ENCODE peak calls at places on chromosome 16, in five cellular contexts. One of them, this sample, is unnamed.

GRCh38 chr16:30009085-30009862 is 1.6 kb downstream of the DOC2A start:
- DNase-seq in mammary epithelial cell: no peak
- DNase-seq in upper lobe of right lung: no peak
- DNase-seq in lower lobe of right lung: no peak
- DNase-seq in CD8-positive, alpha-beta T cell: no peak
- DNase-seq in this sample: no peak

GRCh38 chr16:75195811-75196790 is 10.9 kb downstream of the CTRB2 start:
- DNase-seq in mammary epithelial cell: no peak
- DNase-seq in CD8-positive, alpha-beta T cell: no peak
- DNase-seq in upper lobe of right lung: peak; percentile 51
- DNase-seq in lower lobe of right lung: peak; percentile 38
- DNase-seq in this sample: peak; percentile 64

GRCh38 chr16:27911486-27911885 is 152.0 kb downstream of the GSG1L start:
- DNase-seq in mammary epithelial cell: no peak
- DNase-seq in CD8-positive, alpha-beta T cell: no peak
- DNase-seq in upper lobe of right lung: no peak
- DNase-seq in lower lobe of right lung: no peak
- DNase-seq in this sample: no peak

GRCh38 chr16:17519041-17519440 is 48.3 kb upstream of the XYLT1 start:
- DNase-seq in mammary epithelial cell: no peak
- DNase-seq in upper lobe of right lung: no peak
- DNase-seq in lower lobe of right lung: no peak
- DNase-seq in CD8-positive, alpha-beta T cell: no peak
- DNase-seq in this sample: no peak

GRCh38 chr16:29126057-29126494 is 141.2 kb downstream of the LAT start:
- DNase-seq in CD8-positive, alpha-beta T cell: peak; percentile 21
- DNase-seq in upper lobe of right lung: peak; percentile 67
- DNase-seq in lower lobe of right lung: no peak
- DNase-seq in mammary epithelial cell: no peak
- DNase-seq in this sample: no peak

GRCh38 chr16:56222482-56222997 is 31.3 kb downstream of the GNAO1 start:
- DNase-seq in CD8-positive, alpha-beta T cell: no peak
- DNase-seq in mammary epithelial cell: no peak
- DNase-seq in upper lobe of right lung: no peak
- DNase-seq in lower lobe of right lung: no peak
- DNase-seq in this sample: no peak

GRCh38 chr16:75559002-75559401 is 3.0 kb upstream of the TMEM231 start:
- DNase-seq in mammary epithelial cell: no peak
- DNase-seq in upper lobe of right lung: no peak
- DNase-seq in lower lobe of right lung: no peak
- DNase-seq in CD8-positive, alpha-beta T cell: no peak
- DNase-seq in this sample: no peak

GRCh38 chr16:66604376-66605176 is at the start of gene CMTM3:
- DNase-seq in mammary epithelial cell: peak; percentile 34
- DNase-seq in upper lobe of right lung: peak; percentile 87
- DNase-seq in lower lobe of right lung: peak; percentile 79
- DNase-seq in CD8-positive, alpha-beta T cell: peak; percentile 56
- DNase-seq in this sample: peak; percentile 77

GRCh38 chr16:56289412-56289811 is 98.1 kb downstream of the GNAO1 start:
- DNase-seq in CD8-positive, alpha-beta T cell: no peak
- DNase-seq in lower lobe of right lung: no peak
- DNase-seq in upper lobe of right lung: peak; percentile 26
- DNase-seq in mammary epithelial cell: no peak
- DNase-seq in this sample: no peak

GRCh38 chr16:79677799-79678525 is 77.4 kb upstream of the MAF start:
- DNase-seq in mammary epithelial cell: peak; percentile 66
- DNase-seq in upper lobe of right lung: no peak
- DNase-seq in lower lobe of right lung: no peak
- DNase-seq in CD8-positive, alpha-beta T cell: no peak
- DNase-seq in this sample: no peak

GRCh38 chr16:49695782-49696413 is 160.0 kb downstream of the ZNF423 start:
- DNase-seq in mammary epithelial cell: no peak
- DNase-seq in lower lobe of right lung: no peak
- DNase-seq in upper lobe of right lung: no peak
- DNase-seq in CD8-positive, alpha-beta T cell: no peak
- DNase-seq in this sample: no peak

GRCh38 chr16:53515259-53515658 is 12.2 kb upstream of the AKTIP start:
- DNase-seq in CD8-positive, alpha-beta T cell: no peak
- DNase-seq in upper lobe of right lung: no peak
- DNase-seq in mammary epithelial cell: no peak
- DNase-seq in lower lobe of right lung: no peak
- DNase-seq in this sample: no peak

GRCh38 chr16:77430360-77430759 is 4.5 kb downstream of the ADAMTS18 start:
- DNase-seq in lower lobe of right lung: no peak
- DNase-seq in CD8-positive, alpha-beta T cell: no peak
- DNase-seq in mammary epithelial cell: no peak
- DNase-seq in upper lobe of right lung: no peak
- DNase-seq in this sample: no peak

GRCh38 chr16:75029854-75030253 is 31.0 kb downstream of the ZNRF1 start:
- DNase-seq in CD8-positive, alpha-beta T cell: no peak
- DNase-seq in lower lobe of right lung: no peak
- DNase-seq in mammary epithelial cell: peak; percentile 46
- DNase-seq in upper lobe of right lung: no peak
- DNase-seq in this sample: no peak

GRCh38 chr16:71572497-71573116 is 4.3 kb downstream of the TAT start:
- DNase-seq in lower lobe of right lung: no peak
- DNase-seq in upper lobe of right lung: no peak
- DNase-seq in CD8-positive, alpha-beta T cell: no peak
- DNase-seq in mammary epithelial cell: no peak
- DNase-seq in this sample: no peak

GRCh38 chr16:57260294-57260929 is 15.4 kb downstream of the ARL2BP start:
- DNase-seq in mammary epithelial cell: peak; percentile 84
- DNase-seq in upper lobe of right lung: peak; percentile 53
- DNase-seq in CD8-positive, alpha-beta T cell: peak; percentile 16
- DNase-seq in lower lobe of right lung: peak; percentile 41
- DNase-seq in this sample: no peak

GRCh38 chr16:73268311-73268997 is 220.5 kb upstream of the ZFHX3 start:
- DNase-seq in mammary epithelial cell: no peak
- DNase-seq in upper lobe of right lung: no peak
- DNase-seq in CD8-positive, alpha-beta T cell: no peak
- DNase-seq in lower lobe of right lung: no peak
- DNase-seq in this sample: no peak

GRCh38 chr16:24652209-24652712 is 77.2 kb upstream of the TNRC6A start:
- DNase-seq in mammary epithelial cell: no peak
- DNase-seq in upper lobe of right lung: no peak
- DNase-seq in lower lobe of right lung: no peak
- DNase-seq in CD8-positive, alpha-beta T cell: no peak
- DNase-seq in this sample: no peak

GRCh38 chr16:58110590-58111330 is 18.4 kb downstream of the CFAP20 start:
- DNase-seq in CD8-positive, alpha-beta T cell: no peak
- DNase-seq in lower lobe of right lung: no peak
- DNase-seq in mammary epithelial cell: peak; percentile 47
- DNase-seq in upper lobe of right lung: no peak
- DNase-seq in this sample: no peak

GRCh38 chr16:80806957-80807356 is 2.6 kb upstream of the CDYL2 start:
- DNase-seq in CD8-positive, alpha-beta T cell: peak; percentile 26
- DNase-seq in lower lobe of right lung: no peak
- DNase-seq in mammary epithelial cell: peak; percentile 46
- DNase-seq in upper lobe of right lung: no peak
- DNase-seq in this sample: no peak

GRCh38 chr16:56833243-56833970 is 31.6 kb upstream of the SLC12A3 start:
- DNase-seq in CD8-positive, alpha-beta T cell: no peak
- DNase-seq in mammary epithelial cell: peak; percentile 81
- DNase-seq in lower lobe of right lung: no peak
- DNase-seq in upper lobe of right lung: no peak
- DNase-seq in this sample: no peak

GRCh38 chr16:68762996-68763756 is 26.1 kb downstream of the CDH1 start:
- DNase-seq in CD8-positive, alpha-beta T cell: no peak
- DNase-seq in lower lobe of right lung: no peak
- DNase-seq in mammary epithelial cell: no peak
- DNase-seq in upper lobe of right lung: no peak
- DNase-seq in this sample: no peak

GRCh38 chr16:74661064-74661463 is 5.6 kb downstream of the RFWD3 start:
- DNase-seq in CD8-positive, alpha-beta T cell: no peak
- DNase-seq in upper lobe of right lung: no peak
- DNase-seq in mammary epithelial cell: no peak
- DNase-seq in lower lobe of right lung: no peak
- DNase-seq in this sample: no peak

DNA sequence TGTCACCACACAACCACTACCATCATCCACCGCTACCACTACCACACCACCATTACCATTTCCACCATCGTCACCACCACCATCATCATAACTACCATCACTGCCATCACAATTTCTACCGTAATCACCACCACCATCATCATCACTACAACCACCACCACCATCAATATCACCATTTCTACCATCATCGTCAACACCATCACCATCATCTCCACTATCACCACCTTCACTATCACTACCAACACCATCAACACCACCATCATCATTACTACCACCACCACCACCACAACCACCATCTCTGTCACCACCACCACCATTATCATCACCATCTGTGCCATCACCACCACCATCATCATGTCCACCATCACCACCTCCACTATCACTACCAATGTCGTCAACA is 524.5 kb upstream of the C16orf82 start:
- DNase-seq in CD8-positive, alpha-beta T cell: no peak
- DNase-seq in mammary epithelial cell: no peak
- DNase-seq in upper lobe of right lung: no peak
- DNase-seq in lower lobe of right lung: no peak
- DNase-seq in this sample: no peak
- H3K4me1 ChIP-seq in CD8-positive, alpha-beta T cell: no peaks in the 10 kb centered on the region
- H3K4me1 ChIP-seq in mammary epithelial cell: no peaks in the 10 kb centered on the region
- H3K4me1 ChIP-seq in upper lobe of right lung: no peaks in the 10 kb centered on the region
- H3K4me1 ChIP-seq in lower lobe of right lung: no peaks in the 10 kb centered on the region
- H3K4me1 ChIP-seq in this sample: no peaks in the 10 kb centered on the region

DNA sequence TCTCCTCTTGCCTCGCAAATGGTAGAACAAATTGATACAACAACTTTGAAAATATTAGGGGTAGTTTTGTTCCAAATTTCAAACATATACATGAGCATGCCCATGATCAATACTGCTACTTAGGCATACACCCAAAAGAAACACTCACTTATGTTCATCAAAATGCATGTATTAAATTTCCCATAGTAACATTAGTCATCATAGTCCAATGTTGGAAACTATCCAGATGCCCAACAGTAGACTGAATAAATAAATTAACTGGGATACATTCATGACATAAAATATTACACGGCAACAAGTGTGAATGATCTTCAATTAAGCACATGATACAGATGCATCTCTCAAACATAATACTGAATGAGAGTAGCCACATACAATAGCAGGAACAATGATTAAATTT is 391.6 kb downstream of the CDH11 start:
- DNase-seq in upper lobe of right lung: no peak
- DNase-seq in CD8-positive, alpha-beta T cell: no peak
- DNase-seq in lower lobe of right lung: no peak
- DNase-seq in mammary epithelial cell: no peak
- DNase-seq in this sample: no peak
- H3K36me3 ChIP-seq in upper lobe of right lung: no peaks in the 10 kb centered on the region
- H3K36me3 ChIP-seq in CD8-positive, alpha-beta T cell: no peaks in the 10 kb centered on the region
- H3K36me3 ChIP-seq in lower lobe of right lung: no peaks in the 10 kb centered on the region
- H3K36me3 ChIP-seq in mammary epithelial cell: no peaks in the 10 kb centered on the region
- H3K36me3 ChIP-seq in this sample: no peaks in the 10 kb centered on the region

DNA sequence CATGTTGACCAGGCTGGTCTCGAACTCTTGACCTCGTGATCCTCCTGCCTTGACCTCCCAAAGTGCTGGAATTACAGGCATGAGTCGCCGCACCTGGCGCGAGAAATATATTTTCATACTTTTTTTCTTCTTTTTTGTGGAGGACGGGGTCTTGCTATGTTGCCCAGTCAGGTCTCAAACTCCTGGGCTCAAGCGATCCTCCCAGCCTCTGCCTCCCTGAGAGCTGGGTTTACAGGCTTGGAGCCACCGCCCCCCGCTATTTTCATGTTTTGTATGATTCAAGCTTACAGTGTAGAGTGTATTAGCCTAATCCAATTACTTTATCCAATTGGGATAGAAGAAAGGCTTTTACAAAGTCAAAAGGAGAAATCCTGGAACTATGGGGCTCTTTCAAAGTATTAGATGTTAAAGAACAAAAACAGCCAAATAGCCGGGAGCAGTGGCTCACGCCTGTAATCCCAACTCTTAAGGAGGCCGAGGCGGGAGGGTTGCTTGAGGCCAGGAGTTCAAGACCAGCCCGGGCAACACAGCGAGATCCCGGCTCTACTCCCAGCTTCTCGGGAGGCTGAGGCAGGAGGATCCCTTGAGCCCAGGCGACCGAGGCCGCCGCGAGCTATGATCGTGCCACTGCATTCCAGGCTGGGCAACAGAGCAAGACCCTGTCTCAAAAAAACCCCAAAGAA is 1.4 kb upstream of the MAP1LC3B start:
- DNase-seq in mammary epithelial cell: no peak
- DNase-seq in lower lobe of right lung: peak; percentile 26
- DNase-seq in upper lobe of right lung: no peak
- DNase-seq in CD8-positive, alpha-beta T cell: no peak
- DNase-seq in this sample: no peak
- H3K4me1 ChIP-seq in mammary epithelial cell: peaks cover 36% of the 10 kb centered on the region
- H3K4me1 ChIP-seq in lower lobe of right lung: peaks cover 59% of the 10 kb centered on the region
- H3K4me1 ChIP-seq in upper lobe of right lung: peaks cover 39% of the 10 kb centered on the region
- H3K4me1 ChIP-seq in CD8-positive, alpha-beta T cell: peaks cover 44% of the 10 kb centered on the region
- H3K4me1 ChIP-seq in this sample: no peaks in the 10 kb centered on the region

GRCh38 chr16:74437-75318 is 2.2 kb upstream of the RHBDF1 start:
- DNase-seq in CD8-positive, alpha-beta T cell: no peak
- DNase-seq in lower lobe of right lung: no peak
- DNase-seq in mammary epithelial cell: no peak
- DNase-seq in upper lobe of right lung: no peak
- DNase-seq in this sample: no peak

GRCh38 chr16:71540-72341 is 690 bp downstream of the RHBDF1 start:
- DNase-seq in mammary epithelial cell: peak; percentile 90
- DNase-seq in CD8-positive, alpha-beta T cell: no peak
- DNase-seq in lower lobe of right lung: peak; percentile 77
- DNase-seq in upper lobe of right lung: peak; percentile 81
- DNase-seq in this sample: peak; percentile 89

GRCh38 chr16:71210-71539 is 1.3 kb downstream of the RHBDF1 start:
- DNase-seq in lower lobe of right lung: no peak
- DNase-seq in upper lobe of right lung: no peak
- DNase-seq in mammary epithelial cell: no peak
- DNase-seq in CD8-positive, alpha-beta T cell: no peak
- DNase-seq in this sample: no peak

GRCh38 chr16:74025-74424 is 1.6 kb upstream of the RHBDF1 start:
- DNase-seq in mammary epithelial cell: no peak
- DNase-seq in CD8-positive, alpha-beta T cell: no peak
- DNase-seq in upper lobe of right lung: no peak
- DNase-seq in lower lobe of right lung: no peak
- DNase-seq in this sample: no peak

DNA sequence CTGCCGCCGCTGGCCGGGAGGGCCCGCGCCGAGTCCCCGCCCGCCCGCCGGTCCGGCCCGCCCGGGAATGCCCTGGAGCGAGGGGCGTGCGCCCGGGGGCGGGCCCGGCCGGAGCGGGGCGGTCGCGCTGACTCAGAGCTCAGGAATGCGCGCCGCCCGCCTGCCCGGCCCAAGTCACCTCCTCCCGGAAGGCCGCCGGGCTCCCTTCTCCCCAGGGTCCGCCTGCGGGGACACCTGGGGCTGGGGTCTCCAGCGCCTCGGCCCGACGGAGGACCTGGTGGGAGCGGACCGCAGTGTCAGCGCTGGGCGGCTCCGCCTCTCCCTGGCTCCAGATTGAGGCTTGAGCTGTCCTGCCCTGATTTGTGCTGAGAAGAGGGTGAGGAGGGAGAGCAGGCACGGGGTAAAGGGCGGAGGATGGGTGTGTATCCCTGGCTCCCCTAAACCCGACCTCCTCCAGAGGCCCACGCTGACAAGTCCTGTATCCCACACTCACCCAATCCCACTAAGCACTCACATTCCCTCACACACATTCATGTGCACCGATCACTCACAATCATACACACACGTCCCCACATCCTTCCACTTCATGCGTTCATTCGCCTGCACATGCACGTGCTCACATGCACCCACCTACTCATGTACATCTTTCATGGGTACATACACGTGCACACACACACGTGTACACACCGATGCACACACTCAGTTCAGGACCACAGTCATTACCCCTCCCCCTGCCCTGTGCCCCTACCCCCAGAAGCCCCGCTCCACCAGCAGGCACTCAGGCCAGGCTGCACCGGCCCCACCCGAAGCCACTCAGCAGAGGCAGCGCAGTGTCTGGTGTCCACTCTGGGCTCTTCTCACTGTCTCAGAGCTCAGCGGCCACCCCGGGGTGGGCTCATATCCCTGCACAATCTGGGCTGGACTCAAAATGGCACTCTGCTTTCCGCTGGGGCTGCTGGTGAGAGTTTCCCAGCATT is at the start of gene RHBDF1:
- DNase-seq in CD8-positive, alpha-beta T cell: no peak
- DNase-seq in mammary epithelial cell: peak; percentile 34
- DNase-seq in upper lobe of right lung: peak; percentile 86
- DNase-seq in lower lobe of right lung: peak; percentile 72
- DNase-seq in this sample: peak; percentile 91
- H3K36me3 ChIP-seq in CD8-positive, alpha-beta T cell: no peaks in the 10 kb centered on the region
- H3K36me3 ChIP-seq in mammary epithelial cell: no peaks in the 10 kb centered on the region
- H3K36me3 ChIP-seq in upper lobe of right lung: no peaks in the 10 kb centered on the region
- H3K36me3 ChIP-seq in lower lobe of right lung: no peaks in the 10 kb centered on the region
- H3K36me3 ChIP-seq in this sample: no peaks in the 10 kb centered on the region

This sample was measured in aorta.